ENCODE peak calls at places on chromosomes 16 and 17, in five cellular contexts. One of them, this sample, is unnamed.
A peak's percentile ranks its signal among the peaks of the same experiment; 100 is the strongest.

GRCh38 chr17:3571043-3571900 is 13.7 kb upstream of the TRPV3 start:
- DNase-seq in caudate nucleus: no peak
- DNase-seq in retina: no peak
- DNase-seq in stimulated activated CD4-positive, alpha-beta T cell treated with anti-CD3 and anti-CD28 coated beads, Interleukin-15, amount 100 ng/mL, for 1 hour: no peak
- DNase-seq in mesenchymal stem cell: no peak
- DNase-seq in this sample: no peak

GRCh38 chr17:62706598-62707424 is 79.3 kb downstream of the MRC2 start:
- DNase-seq in caudate nucleus: no peak
- DNase-seq in retina: no peak
- DNase-seq in stimulated activated CD4-positive, alpha-beta T cell treated with anti-CD3 and anti-CD28 coated beads, Interleukin-15, amount 100 ng/mL, for 1 hour: no peak
- DNase-seq in mesenchymal stem cell: no peak
- DNase-seq in this sample: no peak

GRCh38 chr16:69329369-69330285 is 761 bp downstream of the PDF start:
- DNase-seq in caudate nucleus: no peak
- DNase-seq in retina: peak; percentile 48
- DNase-seq in stimulated activated CD4-positive, alpha-beta T cell treated with anti-CD3 and anti-CD28 coated beads, Interleukin-15, amount 100 ng/mL, for 1 hour: peak; percentile 38
- DNase-seq in mesenchymal stem cell: peak; percentile 36
- DNase-seq in this sample: peak; percentile 43

GRCh38 chr17:63189082-63189481 is 223.0 kb downstream of the TANC2 start:
- DNase-seq in caudate nucleus: no peak
- DNase-seq in retina: no peak
- DNase-seq in stimulated activated CD4-positive, alpha-beta T cell treated with anti-CD3 and anti-CD28 coated beads, Interleukin-15, amount 100 ng/mL, for 1 hour: no peak
- DNase-seq in mesenchymal stem cell: no peak
- DNase-seq in this sample: no peak

GRCh38 chr17:64025732-64026294 is 5.4 kb upstream of the ICAM2 start:
- DNase-seq in caudate nucleus: no peak
- DNase-seq in retina: peak; percentile 73
- DNase-seq in stimulated activated CD4-positive, alpha-beta T cell treated with anti-CD3 and anti-CD28 coated beads, Interleukin-15, amount 100 ng/mL, for 1 hour: peak; percentile 75
- DNase-seq in mesenchymal stem cell: peak; percentile 74
- DNase-seq in this sample: peak; percentile 94

GRCh38 chr16:57268804-57269800 is 15.4 kb downstream of the PLLP start:
- DNase-seq in caudate nucleus: no peak
- DNase-seq in retina: no peak
- DNase-seq in stimulated activated CD4-positive, alpha-beta T cell treated with anti-CD3 and anti-CD28 coated beads, Interleukin-15, amount 100 ng/mL, for 1 hour: no peak
- DNase-seq in mesenchymal stem cell: no peak
- DNase-seq in this sample: no peak

GRCh38 chr17:75740631-75741077 is 19.4 kb downstream of the ITGB4 start:
- DNase-seq in caudate nucleus: no peak
- DNase-seq in retina: no peak
- DNase-seq in stimulated activated CD4-positive, alpha-beta T cell treated with anti-CD3 and anti-CD28 coated beads, Interleukin-15, amount 100 ng/mL, for 1 hour: no peak
- DNase-seq in mesenchymal stem cell: no peak
- DNase-seq in this sample: no peak

GRCh38 chr17:50787106-50787505 is 19.8 kb upstream of the ANKRD40CL start:
- DNase-seq in caudate nucleus: no peak
- DNase-seq in retina: no peak
- DNase-seq in stimulated activated CD4-positive, alpha-beta T cell treated with anti-CD3 and anti-CD28 coated beads, Interleukin-15, amount 100 ng/mL, for 1 hour: no peak
- DNase-seq in mesenchymal stem cell: no peak
- DNase-seq in this sample: no peak

GRCh38 chr17:4719146-4719545 is 8.7 kb downstream of the ARRB2 start:
- DNase-seq in caudate nucleus: no peak
- DNase-seq in retina: no peak
- DNase-seq in stimulated activated CD4-positive, alpha-beta T cell treated with anti-CD3 and anti-CD28 coated beads, Interleukin-15, amount 100 ng/mL, for 1 hour: no peak
- DNase-seq in mesenchymal stem cell: no peak
- DNase-seq in this sample: no peak

GRCh38 chr17:50266384-50267073 is 7.7 kb upstream of the TMEM92 start:
- DNase-seq in caudate nucleus: no peak
- DNase-seq in retina: no peak
- DNase-seq in stimulated activated CD4-positive, alpha-beta T cell treated with anti-CD3 and anti-CD28 coated beads, Interleukin-15, amount 100 ng/mL, for 1 hour: no peak
- DNase-seq in mesenchymal stem cell: peak; percentile 55
- DNase-seq in this sample: no peak

GRCh38 chr16:58500329-58501241 is 642 bp downstream of the NDRG4 start:
- DNase-seq in caudate nucleus: peak; percentile 53
- DNase-seq in retina: peak; percentile 76
- DNase-seq in stimulated activated CD4-positive, alpha-beta T cell treated with anti-CD3 and anti-CD28 coated beads, Interleukin-15, amount 100 ng/mL, for 1 hour: no peak
- DNase-seq in mesenchymal stem cell: peak; percentile 39
- DNase-seq in this sample: no peak

GRCh38 chr17:72165202-72165972 is 44.6 kb downstream of the SOX9 start:
- DNase-seq in caudate nucleus: no peak
- DNase-seq in retina: no peak
- DNase-seq in stimulated activated CD4-positive, alpha-beta T cell treated with anti-CD3 and anti-CD28 coated beads, Interleukin-15, amount 100 ng/mL, for 1 hour: no peak
- DNase-seq in mesenchymal stem cell: no peak
- DNase-seq in this sample: no peak

GRCh38 chr17:47257651-47258339 is 4.2 kb downstream of the ITGB3 start:
- DNase-seq in caudate nucleus: no peak
- DNase-seq in retina: no peak
- DNase-seq in stimulated activated CD4-positive, alpha-beta T cell treated with anti-CD3 and anti-CD28 coated beads, Interleukin-15, amount 100 ng/mL, for 1 hour: no peak
- DNase-seq in mesenchymal stem cell: peak; percentile 64
- DNase-seq in this sample: no peak

GRCh38 chr16:23274968-23275367 is 27.1 kb upstream of the SCNN1B start:
- DNase-seq in caudate nucleus: no peak
- DNase-seq in retina: no peak
- DNase-seq in stimulated activated CD4-positive, alpha-beta T cell treated with anti-CD3 and anti-CD28 coated beads, Interleukin-15, amount 100 ng/mL, for 1 hour: no peak
- DNase-seq in mesenchymal stem cell: no peak
- DNase-seq in this sample: no peak

GRCh38 chr17:61456688-61457225 is 4.5 kb downstream of the TBX4 start:
- DNase-seq in caudate nucleus: no peak
- DNase-seq in retina: no peak
- DNase-seq in stimulated activated CD4-positive, alpha-beta T cell treated with anti-CD3 and anti-CD28 coated beads, Interleukin-15, amount 100 ng/mL, for 1 hour: no peak
- DNase-seq in mesenchymal stem cell: no peak
- DNase-seq in this sample: no peak

GRCh38 chr17:1783834-1784611 is 22.2 kb downstream of the SERPINF1 start:
- DNase-seq in caudate nucleus: no peak
- DNase-seq in retina: peak; percentile 51
- DNase-seq in stimulated activated CD4-positive, alpha-beta T cell treated with anti-CD3 and anti-CD28 coated beads, Interleukin-15, amount 100 ng/mL, for 1 hour: no peak
- DNase-seq in mesenchymal stem cell: peak; percentile 85
- DNase-seq in this sample: no peak

GRCh38 chr16:2507679-2508064 is 6.1 kb upstream of the ATP6V0C start:
- DNase-seq in caudate nucleus: no peak
- DNase-seq in retina: no peak
- DNase-seq in stimulated activated CD4-positive, alpha-beta T cell treated with anti-CD3 and anti-CD28 coated beads, Interleukin-15, amount 100 ng/mL, for 1 hour: no peak
- DNase-seq in mesenchymal stem cell: no peak
- DNase-seq in this sample: no peak

GRCh38 chr17:6857904-6858303 is 26.4 kb upstream of the TEKT1 start:
- DNase-seq in caudate nucleus: no peak
- DNase-seq in retina: no peak
- DNase-seq in stimulated activated CD4-positive, alpha-beta T cell treated with anti-CD3 and anti-CD28 coated beads, Interleukin-15, amount 100 ng/mL, for 1 hour: no peak
- DNase-seq in mesenchymal stem cell: no peak
- DNase-seq in this sample: no peak

GRCh38 chr17:81419886-81420768 is 24.9 kb downstream of the BAHCC1 start:
- DNase-seq in caudate nucleus: peak; percentile 39
- DNase-seq in retina: no peak
- DNase-seq in stimulated activated CD4-positive, alpha-beta T cell treated with anti-CD3 and anti-CD28 coated beads, Interleukin-15, amount 100 ng/mL, for 1 hour: no peak
- DNase-seq in mesenchymal stem cell: peak; percentile 50
- DNase-seq in this sample: no peak

GRCh38 chr16:85491798-85492616 is 121.1 kb upstream of the GSE1 start:
- DNase-seq in caudate nucleus: peak; percentile 50
- DNase-seq in retina: no peak
- DNase-seq in stimulated activated CD4-positive, alpha-beta T cell treated with anti-CD3 and anti-CD28 coated beads, Interleukin-15, amount 100 ng/mL, for 1 hour: no peak
- DNase-seq in mesenchymal stem cell: no peak
- DNase-seq in this sample: no peak

GRCh38 chr16:66344533-66345145 is 21.9 kb upstream of the CDH5 start:
- DNase-seq in caudate nucleus: no peak
- DNase-seq in retina: peak; percentile 57
- DNase-seq in stimulated activated CD4-positive, alpha-beta T cell treated with anti-CD3 and anti-CD28 coated beads, Interleukin-15, amount 100 ng/mL, for 1 hour: no peak
- DNase-seq in mesenchymal stem cell: peak; percentile 44
- DNase-seq in this sample: no peak

GRCh38 chr17:13540546-13540945 is 61.2 kb downstream of the HS3ST3A1 start:
- DNase-seq in caudate nucleus: no peak
- DNase-seq in retina: no peak
- DNase-seq in stimulated activated CD4-positive, alpha-beta T cell treated with anti-CD3 and anti-CD28 coated beads, Interleukin-15, amount 100 ng/mL, for 1 hour: no peak
- DNase-seq in mesenchymal stem cell: no peak
- DNase-seq in this sample: no peak

This sample was measured in T follicular helper cell.